ENCODE peak calls at places on chromosome 9, in five cellular contexts. X is cardiac muscle cell; I is kidney epithelial cell; S is CD4-positive, alpha-beta memory T cell; Q is pancreas. J is an unnamed sample.
A peak's percentile ranks its signal among the peaks of the same experiment; 100 is the strongest.

GRCh38 chr9:96156578-96156977 is 145.4 kb downstream of the HSD17B3 start:
- DNase-seq in X (no peak), I (no peak), Q (no peak), S (no peak), J (no peak)

GRCh38 chr9:134820901-134821300 is 59.7 kb upstream of the FCN2 start:
- DNase-seq in Q (no peak), S (no peak), I (no peak), X (no peak), J (no peak)

GRCh38 chr9:96173640-96174039 is 128.3 kb downstream of the HSD17B3 start:
- DNase-seq in I (no peak), Q (no peak), S (no peak), X (no peak), J (no peak)

GRCh38 chr9:6877671-6878161 is 119.9 kb downstream of the KDM4C start:
- DNase-seq in I (peak; percentile 67), X (peak; percentile 75), Q (no peak), S (no peak), J (no peak)

GRCh38 chr9:134154262-134154701 is 10.1 kb downstream of the RNU6ATAC start:
- DNase-seq in Q (no peak), X (no peak), I (no peak), S (no peak), J (no peak)

GRCh38 chr9:124873664-124874063 is 11.7 kb downstream of the ARPC5L start:
- DNase-seq in Q (no peak), X (no peak), S (no peak), I (no peak), J (no peak)

GRCh38 chr9:93920401-93920800 is 34.8 kb downstream of the BARX1 start:
- DNase-seq in S (no peak), Q (no peak), I (no peak), X (no peak), J (no peak)

GRCh38 chr9:96720435-96720834 is 57.5 kb downstream of the ZNF510 start:
- DNase-seq in Q (no peak), X (no peak), I (no peak), S (no peak), J (no peak)

GRCh38 chr9:129436751-129437625 is 183.9 kb downstream of the C9orf50 start:
- DNase-seq in S (peak; percentile 49), X (peak; percentile 92), Q (peak; percentile 71), I (no peak), J (no peak)

GRCh38 chr9:135608294-135608998 is 30.9 kb downstream of the GLT6D1 start:
- DNase-seq in S (no peak), X (no peak), Q (no peak), I (no peak), J (no peak)

GRCh38 chr9:76576344-76576743 is 117.4 kb downstream of the GCNT1 start:
- DNase-seq in Q (no peak), S (peak; percentile 23), I (peak; percentile 83), X (peak; percentile 90), J (no peak)

GRCh38 chr9:15725953-15726352 is 173.1 kb downstream of the CCDC171 start:
- DNase-seq in X (no peak), S (no peak), I (no peak), Q (no peak), J (no peak)

GRCh38 chr9:89802809-89803355 is 198.1 kb downstream of the GADD45G start:
- DNase-seq in X (peak; percentile 39), S (no peak), Q (no peak), I (no peak), J (peak; percentile 21)

GRCh38 chr9:127943746-127944145 is 6.1 kb upstream of the DPM2 start:
- DNase-seq in Q (peak; percentile 77), I (no peak), S (peak; percentile 70), X (peak; percentile 79), J (peak; percentile 68)

GRCh38 chr9:80951675-80952074 is 737.7 kb downstream of the TLE1 start:
- DNase-seq in I (no peak), X (peak; percentile 34), S (no peak), Q (no peak), J (no peak)

GRCh38 chr9:138115506-138115905 is 237.9 kb downstream of the CACNA1B start:
- DNase-seq in X (no peak), S (no peak), Q (no peak), I (no peak), J (no peak)

GRCh38 chr9:70935856-70936255 is 185.6 kb downstream of the TRPM3 start:
- DNase-seq in Q (no peak), X (peak; percentile 26), S (no peak), I (no peak), J (no peak)

GRCh38 chr9:34413229-34413852 is 36.6 kb upstream of the MYORG start:
- DNase-seq in X (peak; percentile 67), Q (no peak), S (no peak), I (peak; percentile 9), J (no peak)

GRCh38 chr9:128917151-128917849 is 3.5 kb upstream of the PHYHD1 start:
- DNase-seq in I (no peak), X (peak; percentile 93), S (no peak), Q (peak; percentile 89), J (peak; percentile 87)

GRCh38 chr9:98226968-98227367 is 28.5 kb downstream of the TBC1D2 start:
- DNase-seq in Q (no peak), S (no peak), X (no peak), I (no peak), J (no peak)

GRCh38 chr9:118957585-118957984 is 411.6 kb downstream of the BRINP1 start:
- DNase-seq in Q (no peak), S (no peak), X (no peak), I (no peak), J (no peak)

GRCh38 chr9:96350866-96351265 is 32.6 kb downstream of the SLC35D2 start:
- DNase-seq in Q (no peak), I (no peak), X (no peak), S (no peak), J (no peak)

GRCh38 chr9:130451509-130452388 is 7.0 kb downstream of the ASS1 start:
- DNase-seq in Q (peak; percentile 78), X (peak; percentile 99), S (no peak), I (peak; percentile 85), J (peak; percentile 90)

GRCh38 chr9:34276772-34277171 is 52.3 kb downstream of the KIF24 start:
- DNase-seq in X (no peak), I (no peak), Q (no peak), S (no peak), J (no peak)

GRCh38 chr9:121067655-121068054 is 7.1 kb upstream of the CNTRL start:
- DNase-seq in S (no peak), I (no peak), X (no peak), Q (no peak), J (no peak)

GRCh38 chr9:83235524-83235923 is 172.6 kb upstream of the RASEF start:
- DNase-seq in I (no peak), S (no peak), Q (no peak), X (no peak), J (no peak)

GRCh38 chr9:130227833-130228232 is 37.7 kb upstream of the HMCN2 start:
- DNase-seq in S (no peak), X (no peak), Q (no peak), I (no peak), J (no peak)

GRCh38 chr9:115423646-115424045 is 305.7 kb upstream of the TNC start:
- DNase-seq in Q (no peak), S (no peak), X (no peak), I (no peak), J (no peak)

GRCh38 chr9:128503870-128504269 is 649 bp upstream of the GLE1 start:
- DNase-seq in I (no peak), X (peak; percentile 36), S (no peak), Q (peak; percentile 35), J (no peak)

GRCh38 chr9:68732405-68733020 is 27.5 kb downstream of the PIP5K1B start:
- DNase-seq in Q (no peak), S (no peak), I (no peak), X (no peak), J (no peak)

GRCh38 chr9:13993482-13994267 is 320.3 kb downstream of the NFIB start:
- DNase-seq in I (no peak), S (no peak), Q (no peak), X (no peak), J (no peak)

GRCh38 chr9:21519855-21520434 is 37.8 kb upstream of the IFNE start:
- DNase-seq in S (no peak), X (no peak), I (no peak), Q (no peak), J (no peak)

GRCh38 chr9:20538956-20539355 is 83.3 kb downstream of the MLLT3 start:
- DNase-seq in X (peak; percentile 28), S (no peak), Q (no peak), I (no peak), J (no peak)

GRCh38 chr9:15873573-15874177 is 320.8 kb downstream of the CCDC171 start:
- DNase-seq in I (peak; percentile 16), S (no peak), X (peak; percentile 82), Q (no peak), J (no peak)

GRCh38 chr9:132446887-132447286 is 36.9 kb downstream of the CFAP77 start:
- DNase-seq in X (no peak), I (no peak), S (no peak), Q (no peak), J (no peak)
- H3K27me3 ChIP-seq in X (no peaks in the 10 kb centered on the region), I (peaks cover 6% of the 10 kb centered on the region), S (no peaks in the 10 kb centered on the region), Q (no peaks in the 10 kb centered on the region), J (no peaks in the 10 kb centered on the region)

GRCh38 chr9:105846825-105847224 is 152.5 kb downstream of the TMEM38B start:
- DNase-seq in S (no peak), Q (no peak), X (no peak), I (no peak), J (no peak)
- H3K27me3 ChIP-seq in S (no peaks in the 10 kb centered on the region), Q (no peaks in the 10 kb centered on the region), X (no peaks in the 10 kb centered on the region), I (no peaks in the 10 kb centered on the region), J (no peaks in the 10 kb centered on the region)

GRCh38 chr9:35806101-35806500 is 6.0 kb downstream of the SPAG8 start:
- DNase-seq in X (no peak), S (no peak), I (no peak), Q (no peak), J (no peak)

GRCh38 chr9:35812025-35812602 is at the start of gene SPAG8:
- DNase-seq in Q (peak; percentile 94), S (peak; percentile 96), I (peak; percentile 98), X (peak; percentile 98), J (peak; percentile 96)

GRCh38 chr9:35813434-35814105 is 1.3 kb downstream of the HINT2 start:
- DNase-seq in Q (no peak), I (no peak), S (no peak), X (peak; percentile 26), J (no peak)

GRCh38 chr9:35811364-35812024 is 568 bp downstream of the SPAG8 start:
- DNase-seq in X (peak; percentile 57), Q (peak; percentile 47), I (no peak), S (no peak), J (no peak)

GRCh38 chr9:35808433-35808832 is 3.6 kb downstream of the SPAG8 start:
- DNase-seq in I (no peak), X (no peak), Q (no peak), S (no peak), J (no peak)
- H3K27me3 ChIP-seq in I (no peaks in the 10 kb centered on the region), X (no peaks in the 10 kb centered on the region), Q (no peaks in the 10 kb centered on the region), S (no peaks in the 10 kb centered on the region), J (no peaks in the 10 kb centered on the region)

DNA sequence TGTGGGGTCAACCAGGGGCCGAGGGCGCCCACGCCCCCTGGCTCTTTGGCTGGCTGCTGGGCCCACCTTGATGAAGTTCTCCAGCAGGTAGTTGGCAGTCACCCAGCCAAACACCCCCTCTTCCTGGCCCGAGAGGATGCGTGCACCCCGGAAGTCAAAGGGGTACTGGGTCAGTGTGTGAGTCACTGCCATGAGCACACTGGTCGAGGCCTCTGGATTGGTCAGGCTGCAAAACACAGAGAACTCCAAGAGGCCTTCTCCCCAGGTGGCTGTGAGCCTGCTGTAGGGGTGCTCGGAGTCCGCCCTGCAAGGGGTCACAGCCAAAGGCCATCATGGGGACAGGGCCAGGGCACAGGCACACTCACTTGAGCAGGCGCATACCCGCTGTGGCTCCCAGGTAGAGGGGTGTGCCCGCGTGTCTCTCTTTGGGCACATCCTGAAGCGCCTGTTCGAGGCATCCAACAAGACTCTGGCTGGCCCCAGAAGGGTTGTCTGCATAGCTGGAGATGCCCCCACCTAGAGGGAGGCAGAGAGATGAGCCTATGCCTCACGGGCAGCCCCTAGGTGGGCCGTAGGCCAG is 2.6 kb downstream of the ENTPD2 start:
- DNase-seq in Q (no peak), I (no peak), S (no peak), X (no peak), J (no peak)
- H3K27me3 ChIP-seq in Q (peaks cover 7% of the 10 kb centered on the region), I (peaks cover 88% of the 10 kb centered on the region), S (peaks cover 51% of the 10 kb centered on the region), X (peaks cover 93% of the 10 kb centered on the region), J (peaks cover 24% of the 10 kb centered on the region)

J was measured in breast epithelium.